ENCODE peak calls at places on chromosomes 2 and 18, in six cellular contexts. One of them, this sample, is unnamed. For H3K9me3, the result is how much of the 10 kb centered on the place peaks cover.

GRCh38 chr2:60550151-60550983 is 3.1 kb downstream of the BCL11A start:
- DNase-seq in H1: peak
- DNase-seq in mesenchymal stem cell: peak
- DNase-seq in IMR-90: peak
- DNase-seq in H9: peak
- DNase-seq in neuronal stem cell: no peak
- DNase-seq in this sample: peak

GRCh38 chr2:127118467-127118866 is 11.5 kb upstream of the BIN1 start:
- DNase-seq in neuronal stem cell: no peak
- DNase-seq in H1: peak
- DNase-seq in IMR-90: no peak
- DNase-seq in mesenchymal stem cell: no peak
- DNase-seq in H9: no peak
- DNase-seq in this sample: no peak

GRCh38 chr2:23549051-23549450 is 164.1 kb downstream of the KLHL29 start:
- DNase-seq in H1: no peak
- DNase-seq in IMR-90: no peak
- DNase-seq in H9: no peak
- DNase-seq in neuronal stem cell: no peak
- DNase-seq in mesenchymal stem cell: no peak
- DNase-seq in this sample: no peak

GRCh38 chr2:128452536-128453530 is 134.2 kb upstream of the HS6ST1 start:
- DNase-seq in IMR-90: no peak
- DNase-seq in H1: peak
- DNase-seq in mesenchymal stem cell: no peak
- DNase-seq in H9: peak
- DNase-seq in neuronal stem cell: no peak
- DNase-seq in this sample: no peak

GRCh38 chr2:100806550-100806949 is 13.4 kb upstream of the NPAS2 start:
- DNase-seq in mesenchymal stem cell: no peak
- DNase-seq in H9: no peak
- DNase-seq in neuronal stem cell: no peak
- DNase-seq in IMR-90: no peak
- DNase-seq in H1: no peak
- DNase-seq in this sample: no peak

GRCh38 chr2:160379399-160379798 is 114.2 kb downstream of the RBMS1 start:
- DNase-seq in IMR-90: peak
- DNase-seq in neuronal stem cell: no peak
- DNase-seq in mesenchymal stem cell: peak
- DNase-seq in H1: no peak
- DNase-seq in H9: no peak
- DNase-seq in this sample: peak

GRCh38 chr2:153163055-153163454 is 315.5 kb downstream of the RPRM start:
- DNase-seq in mesenchymal stem cell: no peak
- DNase-seq in neuronal stem cell: peak
- DNase-seq in IMR-90: no peak
- DNase-seq in H9: peak
- DNase-seq in H1: no peak
- DNase-seq in this sample: no peak

GRCh38 chr2:20507166-20507692 is 60.4 kb downstream of the RHOB start:
- DNase-seq in mesenchymal stem cell: peak
- DNase-seq in H9: no peak
- DNase-seq in H1: no peak
- DNase-seq in IMR-90: peak
- DNase-seq in neuronal stem cell: no peak
- DNase-seq in this sample: no peak

GRCh38 chr2:120571015-120571728 is 164.5 kb upstream of the GLI2 start:
- DNase-seq in mesenchymal stem cell: no peak
- DNase-seq in H1: no peak
- DNase-seq in H9: no peak
- DNase-seq in neuronal stem cell: no peak
- DNase-seq in IMR-90: no peak
- DNase-seq in this sample: no peak

GRCh38 chr2:190947139-190947538 is 66.5 kb downstream of the GLS start:
- DNase-seq in mesenchymal stem cell: peak
- DNase-seq in IMR-90: peak
- DNase-seq in H9: no peak
- DNase-seq in H1: no peak
- DNase-seq in neuronal stem cell: no peak
- DNase-seq in this sample: peak

GRCh38 chr2:158486970-158487325 is 30.2 kb downstream of the PKP4 start:
- DNase-seq in neuronal stem cell: no peak
- DNase-seq in IMR-90: peak
- DNase-seq in H9: no peak
- DNase-seq in H1: no peak
- DNase-seq in mesenchymal stem cell: peak
- DNase-seq in this sample: no peak

GRCh38 chr18:74493689-74494088 is 2.5 kb upstream of the CNDP2 start:
- DNase-seq in IMR-90: peak
- DNase-seq in H9: peak
- DNase-seq in neuronal stem cell: peak
- DNase-seq in mesenchymal stem cell: peak
- DNase-seq in H1: peak
- DNase-seq in this sample: peak

GRCh38 chr18:71168576-71169145 is 879.8 kb downstream of the SOCS6 start:
- DNase-seq in neuronal stem cell: no peak
- DNase-seq in mesenchymal stem cell: no peak
- DNase-seq in IMR-90: no peak
- DNase-seq in H9: no peak
- DNase-seq in H1: no peak
- DNase-seq in this sample: no peak

GRCh38 chr2:131641414-131642206 is 113.9 kb downstream of the CCDC74A start:
- DNase-seq in H9: no peak
- DNase-seq in IMR-90: peak
- DNase-seq in mesenchymal stem cell: peak
- DNase-seq in H1: no peak
- DNase-seq in neuronal stem cell: no peak
- DNase-seq in this sample: no peak

GRCh38 chr18:48639772-48640432 is 101.1 kb downstream of the CTIF start:
- DNase-seq in mesenchymal stem cell: no peak
- DNase-seq in neuronal stem cell: no peak
- DNase-seq in H1: no peak
- DNase-seq in IMR-90: no peak
- DNase-seq in H9: no peak
- DNase-seq in this sample: peak

GRCh38 chr2:223786236-223786635 is 51.1 kb downstream of the AP1S3 start:
- DNase-seq in H1: no peak
- DNase-seq in neuronal stem cell: no peak
- DNase-seq in mesenchymal stem cell: no peak
- DNase-seq in H9: no peak
- DNase-seq in IMR-90: no peak
- DNase-seq in this sample: no peak

GRCh38 chr18:26540041-26540628 is 8.2 kb downstream of the KCTD1 start:
- DNase-seq in H1: no peak
- DNase-seq in neuronal stem cell: no peak
- DNase-seq in H9: no peak
- DNase-seq in mesenchymal stem cell: no peak
- DNase-seq in IMR-90: no peak
- DNase-seq in this sample: peak

GRCh38 chr2:227479865-227480475 is 8.0 kb downstream of the AGFG1 start:
- DNase-seq in IMR-90: peak
- DNase-seq in mesenchymal stem cell: peak
- DNase-seq in H9: no peak
- DNase-seq in H1: no peak
- DNase-seq in neuronal stem cell: no peak
- DNase-seq in this sample: no peak

GRCh38 chr2:78056976-78057375 is 534.8 kb upstream of the LRRTM4 start:
- DNase-seq in IMR-90: no peak
- DNase-seq in neuronal stem cell: no peak
- DNase-seq in H9: no peak
- DNase-seq in mesenchymal stem cell: no peak
- DNase-seq in H1: no peak
- DNase-seq in this sample: peak

DNA sequence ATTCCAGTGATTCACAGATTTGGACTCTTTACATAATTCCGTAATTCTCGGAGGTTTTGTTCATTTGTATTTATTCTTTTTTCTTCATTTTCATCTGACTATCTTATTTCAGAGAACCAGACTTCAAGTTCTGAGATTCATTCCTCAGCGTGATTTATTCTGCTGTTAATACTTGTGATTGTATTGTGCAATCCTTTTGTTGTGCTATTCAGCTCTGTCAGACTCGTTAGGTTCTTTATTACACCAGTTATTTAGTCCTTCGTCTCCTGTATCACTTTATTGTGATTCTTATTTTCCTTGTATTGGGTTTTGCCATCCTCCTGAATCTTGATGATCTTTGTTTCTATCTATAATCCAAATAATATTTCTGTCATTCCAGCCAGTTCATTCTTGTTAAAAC is 529.3 kb upstream of the LRRTM4 start:
- DNase-seq in mesenchymal stem cell: no peak
- DNase-seq in H9: no peak
- DNase-seq in H1: no peak
- DNase-seq in IMR-90: no peak
- DNase-seq in neuronal stem cell: no peak
- DNase-seq in this sample: no peak
- H3K9me3 ChIP-seq in mesenchymal stem cell: under half
- H3K9me3 ChIP-seq in H9: under half
- H3K9me3 ChIP-seq in H1: under half
- H3K9me3 ChIP-seq in IMR-90: under half
- H3K9me3 ChIP-seq in neuronal stem cell: under half
- H3K9me3 ChIP-seq in this sample: under half

GRCh38 chr2:118013221-118013723 is 598 bp downstream of the CCDC93 start:
- DNase-seq in H9: peak
- DNase-seq in mesenchymal stem cell: peak
- DNase-seq in IMR-90: no peak
- DNase-seq in H1: peak
- DNase-seq in neuronal stem cell: peak
- DNase-seq in this sample: peak
- H3K4ac ChIP-seq in H9: no peak
- H3K4ac ChIP-seq in mesenchymal stem cell: peak
- H3K4ac ChIP-seq in IMR-90: no peak
- H3K4ac ChIP-seq in H1: no peak
- H3K4ac ChIP-seq in neuronal stem cell: no peak
- H3K4ac ChIP-seq in this sample: peak

DNA sequence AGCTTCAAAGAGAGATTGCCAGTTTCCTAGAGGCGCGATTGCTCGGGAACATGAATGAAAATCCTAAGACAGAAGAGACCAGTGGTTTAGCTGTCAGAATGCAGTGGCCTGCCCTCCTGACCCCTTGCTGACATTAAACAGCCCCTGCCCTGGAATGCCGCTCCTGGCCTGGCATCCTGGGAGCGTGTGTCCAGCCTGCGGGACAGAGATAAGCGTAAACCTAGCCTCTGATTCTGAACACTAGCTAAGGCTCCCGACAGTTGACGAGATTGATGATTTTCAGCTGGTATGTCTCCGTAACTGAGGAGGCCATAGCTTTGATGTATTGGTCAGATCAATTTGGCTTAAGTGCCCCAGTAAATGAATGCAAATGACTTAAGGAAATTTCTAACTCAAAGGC is 142.3 kb upstream of the L3MBTL4 start:
- DNase-seq in H1: no peak
- DNase-seq in neuronal stem cell: peak
- DNase-seq in H9: peak
- DNase-seq in mesenchymal stem cell: peak
- DNase-seq in IMR-90: no peak
- DNase-seq in this sample: peak
- H3K14ac ChIP-seq in H1: no peak
- H3K14ac ChIP-seq in neuronal stem cell: no peak
- H3K14ac ChIP-seq in H9: no peak
- H3K14ac ChIP-seq in mesenchymal stem cell: no peak
- H3K14ac ChIP-seq in IMR-90: no peak
- H3K14ac ChIP-seq in this sample: peak

DNA sequence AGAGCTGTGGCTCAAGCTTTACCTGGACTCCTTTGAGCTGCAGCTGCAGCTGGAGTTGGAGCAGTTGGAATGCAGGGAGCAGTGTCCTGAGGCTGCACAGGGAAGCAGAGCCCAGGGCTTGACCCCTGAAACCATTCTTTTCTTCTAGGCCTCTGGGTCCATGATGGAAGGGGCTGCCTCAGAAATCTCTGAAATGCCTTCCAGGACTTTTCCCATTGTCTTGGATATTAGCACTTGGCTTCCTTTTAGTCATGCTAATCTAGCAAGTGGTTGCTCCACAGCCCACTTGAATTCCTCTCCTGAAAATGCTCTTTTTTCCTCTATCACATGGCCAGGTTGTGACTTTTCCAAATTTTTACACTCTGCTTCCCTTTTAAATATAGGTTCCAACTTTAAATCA is 108.6 kb upstream of the RNF152 start:
- DNase-seq in H9: peak
- DNase-seq in neuronal stem cell: no peak
- DNase-seq in mesenchymal stem cell: no peak
- DNase-seq in IMR-90: no peak
- DNase-seq in H1: no peak
- DNase-seq in this sample: no peak
- H3K9me3 ChIP-seq in H9: half or more
- H3K9me3 ChIP-seq in neuronal stem cell: under half
- H3K9me3 ChIP-seq in mesenchymal stem cell: under half
- H3K9me3 ChIP-seq in IMR-90: under half
- H3K9me3 ChIP-seq in H1: half or more
- H3K9me3 ChIP-seq in this sample: under half

GRCh38 chr2:105753380-105753779 is 8.7 kb downstream of the NCK2 start:
- DNase-seq in IMR-90: no peak
- DNase-seq in mesenchymal stem cell: no peak
- DNase-seq in H1: no peak
- DNase-seq in H9: no peak
- DNase-seq in neuronal stem cell: no peak
- DNase-seq in this sample: no peak

GRCh38 chr2:105751272-105751671 is 6.6 kb downstream of the NCK2 start:
- DNase-seq in H1: no peak
- DNase-seq in H9: no peak
- DNase-seq in neuronal stem cell: no peak
- DNase-seq in IMR-90: no peak
- DNase-seq in mesenchymal stem cell: no peak
- DNase-seq in this sample: no peak

GRCh38 chr2:105754011-105754410 is 9.3 kb downstream of the NCK2 start:
- DNase-seq in H9: no peak
- DNase-seq in mesenchymal stem cell: no peak
- DNase-seq in H1: no peak
- DNase-seq in neuronal stem cell: no peak
- DNase-seq in IMR-90: no peak
- DNase-seq in this sample: no peak

GRCh38 chr2:105750735-105751134 is 6.0 kb downstream of the NCK2 start:
- DNase-seq in H1: no peak
- DNase-seq in IMR-90: no peak
- DNase-seq in mesenchymal stem cell: no peak
- DNase-seq in neuronal stem cell: no peak
- DNase-seq in H9: no peak
- DNase-seq in this sample: no peak

DNA sequence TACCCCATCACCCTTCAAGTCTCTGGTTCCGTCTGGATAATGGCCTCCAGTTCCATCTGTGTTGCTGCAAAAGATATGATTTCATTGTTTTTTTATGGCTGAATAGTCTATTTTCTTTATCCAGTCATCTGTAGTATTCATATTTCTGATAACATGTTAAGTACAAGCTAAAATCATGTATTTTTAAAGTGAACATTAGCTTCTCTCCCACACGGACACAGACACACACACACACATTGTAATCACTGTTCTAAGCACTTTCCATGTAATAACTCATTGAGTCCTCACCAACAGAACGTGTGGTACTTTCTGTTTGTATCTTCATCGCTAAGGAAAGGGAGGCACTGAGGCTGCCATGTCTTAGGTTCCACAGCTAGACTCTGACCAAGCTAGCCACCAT is 8.0 kb downstream of the NCK2 start:
- DNase-seq in IMR-90: no peak
- DNase-seq in mesenchymal stem cell: no peak
- DNase-seq in H9: no peak
- DNase-seq in H1: no peak
- DNase-seq in neuronal stem cell: no peak
- DNase-seq in this sample: no peak
- H3K4ac ChIP-seq in IMR-90: no peak
- H3K4ac ChIP-seq in mesenchymal stem cell: no peak
- H3K4ac ChIP-seq in H9: no peak
- H3K4ac ChIP-seq in H1: no peak
- H3K4ac ChIP-seq in neuronal stem cell: no peak
- H3K4ac ChIP-seq in this sample: no peak